ENCODE peak calls at places on chromosomes 12 and 14, in ten cellular contexts. Y is CD4-positive, alpha-beta memory T cell; I is RWPE2; R is cardiac muscle cell; Z is neuronal stem cell; K is coronary artery; C is prostate gland; J is lung; L is A549; E is pancreas. D is an unnamed sample.

GRCh38 chr14:65019944-65020566 is 33.4 kb downstream of the FNTB start:
- DNase-seq in J (no peak), K (no peak), Z (peak; percentile 56), L (peak; percentile 51), I (no peak), Y (peak; percentile 8), E (no peak), R (peak; percentile 82), C (peak; percentile 59), D (no peak)

GRCh38 chr12:130026608-130027176 is 122.9 kb upstream of the TMEM132D start:
- DNase-seq in K (no peak), E (peak; percentile 46), C (peak; percentile 46), Y (no peak), R (peak; percentile 60), I (no peak), L (peak; percentile 40), J (no peak), Z (no peak), D (peak; percentile 15)

GRCh38 chr12:45214739-45215418 is 1.0 kb upstream of the ANO6 start:
- DNase-seq in Z (no peak), E (no peak), I (no peak), J (no peak), R (no peak), Y (no peak), K (no peak), L (no peak), C (no peak), D (no peak)

GRCh38 chr14:105748204-105748578 is 221.8 kb downstream of the TMEM121 start:
- DNase-seq in L (no peak), Z (no peak), J (no peak), Y (no peak), K (peak; percentile 58), C (no peak), I (peak; percentile 66), E (peak; percentile 68), R (no peak), D (no peak)

GRCh38 chr12:182381-182883 is 31.5 kb downstream of the SLC6A12 start:
- DNase-seq in J (no peak), Z (no peak), E (peak; percentile 11), K (no peak), C (no peak), R (no peak), I (no peak), Y (no peak), L (peak; percentile 67), D (no peak)

GRCh38 chr14:27078176-27078575 is 480.3 kb upstream of the NOVA1 start:
- DNase-seq in C (no peak), Z (no peak), I (no peak), E (no peak), Y (no peak), L (no peak), K (no peak), J (no peak), R (no peak), D (no peak)

GRCh38 chr14:96581902-96582640 is 79.9 kb downstream of the PAPOLA start:
- DNase-seq in Z (no peak), R (no peak), C (no peak), Y (no peak), J (no peak), L (no peak), K (peak; percentile 41), E (no peak), I (no peak), D (no peak)

GRCh38 chr14:22898302-22898894 is 15.4 kb downstream of the REM2 start:
- DNase-seq in I (no peak), C (no peak), Z (no peak), R (no peak), L (no peak), J (no peak), K (no peak), E (no peak), Y (no peak), D (no peak)

GRCh38 chr12:19808371-19808770 is 369.1 kb downstream of the AEBP2 start:
- DNase-seq in I (no peak), J (no peak), R (no peak), Z (no peak), E (no peak), L (no peak), K (no peak), Y (no peak), C (no peak), D (no peak)

GRCh38 chr12:19810213-19810612 is 370.9 kb downstream of the AEBP2 start:
- DNase-seq in C (no peak), E (no peak), R (no peak), J (no peak), L (no peak), Y (no peak), I (no peak), K (no peak), Z (no peak), D (no peak)

DNA sequence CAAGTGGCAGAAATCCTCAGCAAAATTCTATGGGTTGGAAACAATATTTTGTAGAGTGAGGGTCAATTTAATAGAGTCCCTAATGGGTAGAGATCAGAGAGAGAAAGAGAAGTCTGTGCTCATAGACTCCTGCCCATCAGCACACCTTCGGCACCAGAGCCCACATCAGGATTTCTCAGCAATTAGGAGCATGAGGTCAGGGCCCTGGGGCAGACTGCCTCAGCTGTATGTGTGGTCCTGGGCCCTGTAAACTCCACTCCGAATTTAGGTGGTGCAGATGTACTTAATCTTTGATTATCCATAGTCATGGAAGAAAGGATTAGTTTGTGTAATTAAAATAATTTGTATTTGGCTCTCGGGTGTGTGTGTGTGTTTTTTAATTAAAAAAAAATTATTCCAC is 372.6 kb downstream of the AEBP2 start:
- DNase-seq in Z (no peak), I (no peak), R (no peak), E (no peak), Y (no peak), J (no peak), L (no peak), K (no peak), C (no peak), D (no peak)
- H3K27ac ChIP-seq in Z (no peak overlapping the region), I (no peak overlapping the region), R (no peak overlapping the region), E (no peak overlapping the region), Y (no peak overlapping the region), J (no peak overlapping the region), L (no peak overlapping the region), K (no peak overlapping the region), C (no peak overlapping the region), D (no peak overlapping the region)

GRCh38 chr14:92660571-92660970 is 87.9 kb downstream of the LGMN start:
- DNase-seq in L (no peak), Y (no peak), R (no peak), K (no peak), Z (no peak), I (no peak), J (no peak), E (no peak), C (no peak), D (no peak)
- H3K27ac ChIP-seq in L (no peak overlapping the region), Y (no peak overlapping the region), R (no peak overlapping the region), K (peak overlapping the region; percentile 26), Z (no peak overlapping the region), I (peak overlapping the region; percentile 10), J (no peak overlapping the region), E (peak overlapping the region; percentile 21), C (peak overlapping the region; percentile 57), D (peak overlapping the region; percentile 35)

GRCh38 chr14:92426237-92426636 is 87.3 kb upstream of the RIN3 start:
- DNase-seq in E (no peak), K (no peak), C (no peak), J (no peak), I (no peak), Y (no peak), L (no peak), Z (no peak), R (no peak), D (no peak)

GRCh38 chr14:92427096-92427495 is 86.5 kb upstream of the RIN3 start:
- DNase-seq in J (no peak), Z (no peak), C (no peak), I (no peak), L (no peak), Y (no peak), K (no peak), E (no peak), R (no peak), D (no peak)

GRCh38 chr14:92433407-92433806 is 80.2 kb upstream of the RIN3 start:
- DNase-seq in L (no peak), Z (no peak), Y (no peak), R (no peak), I (no peak), E (no peak), C (no peak), K (no peak), J (no peak), D (no peak)

GRCh38 chr14:92435154-92435553 is 78.4 kb upstream of the RIN3 start:
- DNase-seq in L (no peak), Z (no peak), J (no peak), E (no peak), C (no peak), R (no peak), I (no peak), Y (no peak), K (no peak), D (no peak)

GRCh38 chr14:92430686-92431085 is 82.9 kb upstream of the RIN3 start:
- DNase-seq in I (no peak), K (no peak), Z (no peak), L (no peak), Y (no peak), R (no peak), C (no peak), E (no peak), J (no peak), D (no peak)
- H3K27ac ChIP-seq in I (no peak overlapping the region), K (no peak overlapping the region), Z (no peak overlapping the region), L (no peak overlapping the region), Y (no peak overlapping the region), R (no peak overlapping the region), C (no peak overlapping the region), E (no peak overlapping the region), J (no peak overlapping the region), D (no peak overlapping the region)

GRCh38 chr12:52152905-52153317 is 38.9 kb downstream of the KRT80 start:
- DNase-seq in Z (no peak), J (no peak), E (peak; percentile 17), R (no peak), C (no peak), L (no peak), K (peak; percentile 71), I (no peak), Y (no peak), D (no peak)

GRCh38 chr12:52149651-52150241 is 42.1 kb downstream of the KRT80 start:
- DNase-seq in C (no peak), J (no peak), E (no peak), I (no peak), L (no peak), K (no peak), Z (no peak), Y (no peak), R (no peak), D (no peak)

GRCh38 chr12:52149182-52149641 is 42.6 kb downstream of the KRT80 start:
- DNase-seq in C (no peak), E (no peak), K (no peak), J (no peak), L (no peak), R (no peak), Z (no peak), I (no peak), Y (no peak), D (no peak)

GRCh38 chr12:52151153-52151858 is 40.5 kb downstream of the KRT80 start:
- DNase-seq in K (no peak), J (no peak), Y (no peak), Z (no peak), I (no peak), R (no peak), C (no peak), E (no peak), L (no peak), D (no peak)

DNA sequence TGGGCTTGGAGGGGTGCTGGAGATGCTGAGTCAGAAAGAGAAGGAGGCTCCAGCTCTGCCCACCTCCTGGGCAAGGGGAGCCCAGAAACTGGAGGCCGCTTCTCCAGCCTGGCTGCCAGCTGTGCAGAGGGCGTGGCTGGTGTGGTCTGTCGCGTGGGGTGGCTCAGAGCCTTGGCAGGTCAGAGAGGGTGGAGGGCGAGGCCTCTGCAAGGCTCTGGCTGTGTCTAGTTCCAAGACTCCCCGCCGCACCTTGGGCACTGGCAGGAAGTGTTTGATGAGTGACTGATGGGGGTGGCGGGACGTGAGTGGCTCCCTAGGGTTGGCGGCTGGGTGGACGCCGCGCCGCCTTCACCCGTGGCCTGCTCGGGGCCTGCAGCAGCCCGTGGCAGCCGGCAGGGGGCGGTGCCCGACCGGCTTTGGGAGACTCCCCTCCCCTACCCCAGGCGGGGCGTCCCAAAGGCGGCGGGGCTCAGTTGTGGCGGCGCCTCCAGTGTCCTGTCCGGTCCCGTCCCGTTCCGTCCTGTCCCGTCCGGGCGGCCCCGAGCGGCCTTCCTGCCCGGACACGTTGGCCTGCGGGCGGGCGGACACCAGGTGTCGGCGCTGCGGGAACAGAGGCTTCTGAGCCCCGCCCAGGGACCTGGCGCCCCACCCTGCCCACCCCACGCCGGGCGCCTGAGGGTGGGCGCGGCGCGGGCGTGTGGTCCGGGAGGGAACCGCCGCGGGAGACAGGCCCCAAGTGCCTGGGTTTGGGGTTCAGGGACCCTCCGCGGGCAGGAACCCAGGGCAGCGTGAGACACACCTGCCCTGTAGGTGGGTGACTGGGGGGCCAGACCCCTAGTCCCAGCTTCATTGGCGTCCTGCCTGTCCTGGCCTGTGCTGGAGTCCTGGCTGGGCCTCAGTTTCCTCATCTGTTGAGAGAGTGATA is 39.7 kb downstream of the KRT80 start:
- DNase-seq in J (peak; percentile 70), L (peak; percentile 75), C (peak; percentile 88), Z (peak; percentile 68), K (peak; percentile 80), E (peak; percentile 87), I (peak; percentile 97), Y (peak; percentile 83), R (peak; percentile 74), D (no peak)
- H3K27ac ChIP-seq in J (no peak overlapping the region), L (peak overlapping the region; percentile 100), C (peak overlapping the region; percentile 92), Z (no peak overlapping the region), K (peak overlapping the region; percentile 40), E (no peak overlapping the region), I (peak overlapping the region; percentile 100), Y (no peak overlapping the region), R (no peak overlapping the region), D (no peak overlapping the region)

D was measured in substantia nigra.